ENCODE peak calls at places on chromosomes 3 and 15, in four cellular contexts. M is HepG2, X is K562, Y is H1. F is an unnamed sample.

GRCh38 chr15:79610021-79610420 is 177.9 kb downstream of the MINAR1 start:
- DNase-seq in M (no peak), Y (no peak), X (no peak), F (no peak)

GRCh38 chr15:101250931-101251829 is 668 bp downstream of the CHSY1 start:
- DNase-seq in X (peak), M (no peak), Y (no peak), F (no peak)

GRCh38 chr3:43178891-43179366 is 73.0 kb upstream of the POMGNT2 start:
- DNase-seq in Y (no peak), M (peak), X (no peak), F (peak)

GRCh38 chr3:89145995-89146394 is 38.6 kb downstream of the EPHA3 start:
- DNase-seq in M (peak), X (no peak), Y (no peak), F (no peak)

GRCh38 chr15:67967871-67968423 is 86.2 kb upstream of the PIAS1 start:
- DNase-seq in M (no peak), Y (no peak), X (peak), F (peak)

GRCh38 chr3:182118081-182118480 is 406.4 kb downstream of the SOX2 start:
- DNase-seq in M (no peak), X (no peak), Y (no peak), F (no peak)

GRCh38 chr15:70140543-70141375 is 43.0 kb upstream of the TLE3 start:
- DNase-seq in M (peak), Y (peak), X (no peak), F (peak)

GRCh38 chr3:46888705-46889104 is 11.2 kb downstream of the PTH1R start:
- DNase-seq in Y (no peak), X (no peak), M (no peak), F (no peak)

GRCh38 chr3:171391432-171391831 is 68.8 kb downstream of the TNIK start:
- DNase-seq in X (no peak), M (no peak), Y (no peak), F (no peak)

GRCh38 chr15:91075761-91076160 is 24.3 kb upstream of the SV2B start:
- DNase-seq in X (no peak), M (no peak), Y (no peak), F (no peak)

GRCh38 chr3:35295875-35296274 is 343.4 kb upstream of the ARPP21 start:
- DNase-seq in X (no peak), Y (no peak), M (no peak), F (no peak)

GRCh38 chr3:35322070-35322469 is 317.3 kb upstream of the ARPP21 start:
- DNase-seq in X (no peak), M (no peak), Y (no peak), F (peak)

GRCh38 chr3:85535517-85535916 is 576.7 kb downstream of the CADM2 start:
- DNase-seq in Y (no peak), X (no peak), M (no peak), F (no peak)

GRCh38 chr3:169813757-169814517 is 1.2 kb upstream of the LRRC34 start:
- DNase-seq in Y (peak), M (peak), X (no peak), F (peak)

GRCh38 chr15:86624261-86625036 is 544.8 kb downstream of the AGBL1 start:
- DNase-seq in M (peak), Y (peak), X (no peak), F (peak)

GRCh38 chr15:63094495-63094931 is 27.1 kb upstream of the LACTB start:
- DNase-seq in X (no peak), M (peak), Y (no peak), F (no peak)

GRCh38 chr15:89937365-89938355 is 24.9 kb upstream of the ARPIN start:
- DNase-seq in X (no peak), Y (no peak), M (no peak), F (no peak)

GRCh38 chr15:93102211-93102610 is 13.2 kb upstream of the RGMA start:
- DNase-seq in X (no peak), Y (no peak), M (no peak), F (no peak)

GRCh38 chr3:135412475-135412874 is 553.1 kb upstream of the PPP2R3A start:
- DNase-seq in Y (peak), X (no peak), M (no peak), F (no peak)

GRCh38 chr15:68635142-68635541 is 56.3 kb downstream of the CORO2B start:
- DNase-seq in Y (no peak), X (no peak), M (no peak), F (no peak)

GRCh38 chr3:133930341-133930933 is 34.8 kb upstream of the RAB6B start:
- DNase-seq in M (peak), Y (no peak), X (peak), F (peak)

GRCh38 chr15:88982304-88982945 is 69.2 kb upstream of the MFGE8 start:
- DNase-seq in Y (no peak), X (peak), M (no peak), F (no peak)

GRCh38 chr3:172106989-172107388 is 67.6 kb downstream of the FNDC3B start:
- DNase-seq in M (no peak), Y (no peak), X (peak), F (no peak)

GRCh38 chr3:155995525-155996370 is 124.6 kb upstream of the KCNAB1 start:
- DNase-seq in M (peak), X (peak), Y (no peak), F (peak)

GRCh38 chr3:151345854-151346253 is 16.5 kb upstream of the P2RY13 start:
- DNase-seq in Y (no peak), X (no peak), M (no peak), F (no peak)

GRCh38 chr3:24487325-24488242 is 7.1 kb downstream of the THRB start:
- DNase-seq in Y (no peak), M (no peak), X (no peak), F (no peak)

GRCh38 chr3:50674349-50675178 is at the start of gene DOCK3:
- DNase-seq in X (peak), Y (no peak), M (no peak), F (peak)

GRCh38 chr3:123716421-123716820 is 131.6 kb upstream of the HACD2 start:
- DNase-seq in X (no peak), M (no peak), Y (no peak), F (no peak)

GRCh38 chr3:52245322-52246263 is at the start of gene PPM1M:
- DNase-seq in M (no peak), X (peak), Y (no peak), F (peak)

GRCh38 chr15:95017950-95018349 is 786.6 kb downstream of the MCTP2 start:
- DNase-seq in Y (no peak), M (no peak), X (no peak), F (peak)

GRCh38 chr3:42025388-42026138 is 63.7 kb upstream of the ULK4 start:
- DNase-seq in Y (no peak), X (peak), M (no peak), F (peak)

GRCh38 chr15:80242132-80242769 is 9.8 kb downstream of the CTXND1 start:
- DNase-seq in M (peak), X (peak), Y (peak), F (peak)

GRCh38 chr3:129824926-129825541 is 68.5 kb downstream of the TMCC1 start:
- DNase-seq in X (peak), Y (no peak), M (peak), F (peak)

GRCh38 chr15:44541282-44541958 is 4.5 kb downstream of the EIF3J start:
- DNase-seq in Y (no peak), X (no peak), M (peak), F (peak)

GRCh38 chr3:69370156-69370944 is 15.5 kb downstream of the FRMD4B start:
- DNase-seq in M (no peak), Y (no peak), X (no peak), F (peak)

GRCh38 chr15:69271217-69271616 is 27.5 kb upstream of the PAQR5 start:
- DNase-seq in Y (no peak), X (no peak), M (no peak), F (no peak)

GRCh38 chr15:80588801-80589200 is 106.3 kb upstream of the ABHD17C start:
- DNase-seq in M (peak), X (no peak), Y (no peak), F (peak)

GRCh38 chr3:41200669-41201021 is 1.3 kb downstream of the CTNNB1 start:
- DNase-seq in M (peak), X (peak), Y (no peak), F (peak)

GRCh38 chr15:39509941-39510845 is 70.7 kb upstream of the THBS1 start:
- DNase-seq in M (no peak), Y (no peak), X (no peak), F (no peak)

GRCh38 chr3:177624523-177625495 is 427.5 kb upstream of the TBL1XR1 start:
- DNase-seq in Y (no peak), M (peak), X (no peak), F (peak)
- TF ChIP-seq JUN in Y (no peak), M (peak), X (no peak), F (no peak)

GRCh38 chr15:72227720-72228119 is 3.3 kb downstream of the PKM start:
- DNase-seq in X (no peak), Y (no peak), M (no peak), F (no peak)
- TF ChIP-seq POLR2AphosphoS5 in X (no peak), Y (no peak), M (no peak), F (no peak)

DNA sequence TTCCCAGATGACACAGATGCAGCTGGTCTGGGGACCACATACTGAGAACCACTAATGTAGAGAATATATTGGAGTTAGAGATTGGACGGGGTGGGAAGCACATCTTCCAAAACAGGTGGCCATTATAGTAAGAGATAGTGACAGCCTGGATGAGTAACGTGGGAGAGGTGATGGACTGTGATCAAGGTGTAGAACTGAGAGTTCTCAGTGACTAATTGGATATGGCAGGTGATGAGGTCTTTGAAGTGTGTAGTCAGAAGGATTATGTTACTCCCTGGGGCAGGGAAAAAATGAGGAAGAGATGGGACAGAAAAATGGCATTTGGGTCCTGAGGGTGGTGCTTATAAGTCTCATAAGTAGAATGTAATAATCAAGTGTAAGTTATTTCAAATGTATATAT is 66.6 kb downstream of the KCNMB2 start:
- DNase-seq in X (no peak), M (no peak), Y (no peak), F (no peak)
- TF ChIP-seq MAX in X (no peak), M (no peak), Y (no peak), F (no peak)

GRCh38 chr15:37360724-37361123 is 260.4 kb upstream of the MEIS2 start:
- DNase-seq in X (no peak), Y (no peak), M (no peak), F (no peak)
- TF ChIP-seq JUN in X (no peak), Y (no peak), M (no peak), F (no peak)

DNA sequence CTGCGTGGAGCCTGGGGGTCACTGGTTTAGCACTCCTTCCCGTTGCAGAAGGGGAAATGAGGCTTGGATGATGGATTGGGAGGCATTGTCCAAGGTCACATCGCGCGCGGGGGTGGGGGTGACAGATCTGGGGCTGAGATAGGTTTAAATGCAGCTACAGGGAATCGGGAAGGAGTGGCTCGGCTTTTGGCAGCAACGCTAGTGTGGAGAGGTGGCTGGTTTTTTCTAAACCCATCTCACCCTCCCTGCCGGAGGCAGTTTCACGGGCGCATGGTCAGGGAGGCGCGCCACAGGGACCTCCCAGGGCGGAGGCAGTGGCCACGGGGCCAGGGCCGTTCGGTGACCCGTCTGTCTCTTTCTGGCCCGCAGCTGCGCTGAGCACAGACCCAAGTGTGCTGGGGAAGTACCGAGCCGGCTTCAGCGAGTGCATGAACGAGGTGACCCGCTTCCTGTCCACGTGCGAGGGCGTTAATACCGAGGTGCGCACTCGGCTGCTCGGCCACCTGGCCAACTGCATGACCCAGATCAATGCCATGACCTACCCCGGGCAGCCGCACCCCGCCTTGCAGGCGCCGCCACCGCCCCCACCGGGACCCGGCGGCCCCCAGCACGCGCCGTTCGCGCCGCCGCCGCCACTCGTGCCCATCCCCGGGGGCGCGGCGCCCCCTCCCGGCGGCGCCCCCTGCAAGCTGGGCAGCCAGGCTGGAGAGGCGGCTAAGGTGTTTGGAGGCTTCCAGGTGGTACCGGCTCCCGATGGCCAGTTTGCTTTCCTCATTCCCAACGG is 1.6 kb downstream of the HES1 start:
- DNase-seq in X (peak), M (peak), Y (no peak), F (peak)
- TF ChIP-seq POLR2AphosphoS5 in X (no peak), M (no peak), Y (no peak), F (peak)

GRCh38 chr3:107216711-107217110 is 160.5 kb upstream of the CCDC54 start:
- DNase-seq in M (no peak), Y (no peak), X (no peak), F (no peak)
- TF ChIP-seq MAX in M (no peak), Y (no peak), X (no peak), F (no peak)

GRCh38 chr15:51796777-51797474 is 32.5 kb upstream of the TMOD3 start:
- DNase-seq in M (peak), X (no peak), Y (no peak), F (no peak)
- TF ChIP-seq JUN in M (no peak), X (no peak), Y (no peak), F (no peak)

DNA sequence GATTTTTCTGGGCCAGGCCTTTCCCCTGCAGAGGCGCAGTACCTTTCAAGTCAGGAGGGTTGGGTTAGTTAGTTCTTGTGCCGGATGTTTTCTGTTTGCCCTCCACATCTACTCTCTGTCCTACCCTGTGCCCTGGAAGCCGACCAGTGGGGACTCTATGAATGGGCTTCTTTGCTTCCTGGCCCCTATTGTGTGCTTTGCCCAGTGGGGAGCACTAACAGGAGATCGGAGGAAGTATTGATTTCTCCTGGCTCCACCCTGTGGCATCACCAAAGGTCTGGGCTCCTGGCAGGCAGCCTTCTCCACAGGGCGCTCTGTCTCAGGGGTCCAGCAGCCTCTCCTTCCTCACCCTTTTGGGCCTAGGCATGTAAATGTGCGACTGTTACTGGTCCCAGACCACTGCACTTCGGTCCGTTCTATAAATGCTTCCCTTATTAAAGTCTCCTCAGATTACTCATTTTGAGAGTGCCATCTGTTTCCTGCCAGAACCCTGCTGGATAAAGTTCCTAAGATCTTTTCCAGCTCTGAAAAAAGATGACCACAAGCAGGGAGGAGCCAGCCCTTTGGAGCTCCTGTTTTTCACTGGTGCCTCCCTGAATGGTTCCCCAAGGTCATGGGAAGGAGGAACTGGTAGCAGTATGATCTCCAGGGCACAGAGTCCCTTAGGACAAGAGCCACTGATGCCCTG is 44.5 kb downstream of the CTDSPL start:
- DNase-seq in Y (no peak), X (no peak), M (peak), F (peak)
- TF ChIP-seq POLR2AphosphoS5 in Y (no peak), X (no peak), M (no peak), F (no peak)

GRCh38 chr3:120093923-120094775 is at the start of gene GSK3B:
- DNase-seq in Y (peak), M (peak), X (peak), F (peak)

GRCh38 chr3:120092444-120092843 is 1.8 kb downstream of the GSK3B start:
- DNase-seq in X (no peak), Y (no peak), M (no peak), F (peak)

GRCh38 chr3:120094776-120095225 is 554 bp upstream of the GSK3B start:
- DNase-seq in M (peak), X (peak), Y (peak), F (peak)

GRCh38 chr3:120095226-120096165 is 1.2 kb upstream of the GSK3B start:
- DNase-seq in Y (peak), M (peak), X (peak), F (peak)

DNA sequence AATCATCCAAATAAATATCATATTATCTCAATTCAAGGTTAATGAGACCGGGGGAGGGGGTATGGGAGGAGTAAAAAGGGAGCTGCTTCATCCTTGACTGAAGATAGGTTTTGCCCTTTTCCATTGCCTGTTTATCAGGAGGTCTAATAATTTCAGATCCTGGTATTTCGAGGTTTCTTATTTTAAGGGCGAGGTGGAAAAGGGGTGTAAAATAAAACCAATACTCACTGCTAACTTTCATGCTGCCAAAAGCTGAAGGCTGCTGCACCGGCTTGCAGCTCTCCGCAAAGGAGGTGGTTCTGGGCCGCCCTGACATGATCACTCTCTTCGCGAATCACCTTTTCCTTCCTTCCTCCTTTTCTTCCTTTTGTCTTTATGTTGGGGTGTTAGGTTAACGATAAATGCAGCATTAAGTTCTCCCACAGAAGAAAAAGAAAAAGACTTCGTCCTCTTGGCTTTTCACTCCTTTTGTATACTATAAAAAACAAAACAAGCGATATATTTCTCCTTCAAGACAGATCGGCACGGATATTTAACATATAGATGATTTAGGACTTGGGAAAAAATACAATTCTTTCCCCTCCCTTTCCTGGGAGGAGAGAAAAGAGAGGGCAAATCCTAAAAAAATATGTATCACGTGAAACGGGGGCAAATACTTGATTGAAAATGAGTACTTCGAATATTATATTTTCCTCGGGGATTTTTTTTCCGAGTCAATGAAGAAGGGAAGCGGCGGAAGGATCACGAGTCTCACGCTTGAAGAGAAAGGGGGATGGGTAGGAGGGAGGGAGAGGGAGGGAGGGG is 926 bp downstream of the GSK3B start:
- DNase-seq in Y (peak), M (no peak), X (no peak), F (peak)
- TF ChIP-seq MAX in Y (no peak), M (no peak), X (no peak), F (no peak)

GRCh38 chr3:139374099-139374498 is 15.3 kb downstream of the COPB2 start:
- DNase-seq in Y (no peak), X (no peak), M (no peak), F (no peak)

GRCh38 chr3:139377378-139377777 is 12.1 kb downstream of the COPB2 start:
- DNase-seq in X (no peak), Y (no peak), M (peak), F (no peak)

GRCh38 chr3:139380575-139380974 is 8.9 kb downstream of the COPB2 start:
- DNase-seq in X (no peak), Y (no peak), M (no peak), F (no peak)

GRCh38 chr3:139378587-139378986 is 10.9 kb downstream of the COPB2 start:
- DNase-seq in X (no peak), Y (no peak), M (peak), F (no peak)
- TF ChIP-seq JUN in X (no peak), Y (no peak), M (no peak), F (no peak)